ENCODE peak calls at places on chromosomes 13 and 19, in four cellular contexts. One of them, this sample, is unnamed.
A peak's percentile ranks its signal among the peaks of the same experiment; 100 is the strongest.

GRCh38 chr13:74097116-74097515 is 37.1 kb downstream of the KLF12 start:
- DNase-seq in progenitor cell of endocrine pancreas: no peak
- DNase-seq in WTC11: no peak
- DNase-seq in foreskin fibroblast: no peak
- DNase-seq in this sample: no peak

GRCh38 chr13:113664751-113665581 is 2.1 kb upstream of the GRK1 start:
- DNase-seq in WTC11: peak; percentile 8
- DNase-seq in progenitor cell of endocrine pancreas: no peak
- DNase-seq in foreskin fibroblast: no peak
- DNase-seq in this sample: peak; percentile 22

GRCh38 chr13:44298314-44298713 is 75.3 kb upstream of the SERP2 start:
- DNase-seq in WTC11: no peak
- DNase-seq in progenitor cell of endocrine pancreas: no peak
- DNase-seq in foreskin fibroblast: peak; percentile 39
- DNase-seq in this sample: no peak

GRCh38 chr19:28299649-28300048 is 913.3 kb downstream of the UQCRFS1 start:
- DNase-seq in foreskin fibroblast: no peak
- DNase-seq in WTC11: no peak
- DNase-seq in progenitor cell of endocrine pancreas: no peak
- DNase-seq in this sample: no peak

GRCh38 chr13:99339736-99340392 is 32.7 kb upstream of the GPR183 start:
- DNase-seq in WTC11: no peak
- DNase-seq in foreskin fibroblast: no peak
- DNase-seq in progenitor cell of endocrine pancreas: no peak
- DNase-seq in this sample: no peak

GRCh38 chr19:4064073-4064550 is 2.6 kb downstream of the ZBTB7A start:
- DNase-seq in foreskin fibroblast: no peak
- DNase-seq in WTC11: no peak
- DNase-seq in progenitor cell of endocrine pancreas: no peak
- DNase-seq in this sample: no peak

GRCh38 chr19:2072757-2073551 is 21.9 kb upstream of the MKNK2 start:
- DNase-seq in foreskin fibroblast: no peak
- DNase-seq in WTC11: no peak
- DNase-seq in progenitor cell of endocrine pancreas: no peak
- DNase-seq in this sample: no peak

GRCh38 chr19:41811036-41811435 is 14.6 kb downstream of the CEACAM3 start:
- DNase-seq in WTC11: no peak
- DNase-seq in foreskin fibroblast: no peak
- DNase-seq in progenitor cell of endocrine pancreas: no peak
- DNase-seq in this sample: no peak

GRCh38 chr19:7257148-7258041 is 36.8 kb downstream of the INSR start:
- DNase-seq in progenitor cell of endocrine pancreas: peak; percentile 11
- DNase-seq in WTC11: no peak
- DNase-seq in foreskin fibroblast: no peak
- DNase-seq in this sample: no peak

GRCh38 chr19:12769689-12770088 is 5.7 kb downstream of the HOOK2 start:
- DNase-seq in foreskin fibroblast: no peak
- DNase-seq in WTC11: peak; percentile 85
- DNase-seq in progenitor cell of endocrine pancreas: no peak
- DNase-seq in this sample: no peak

GRCh38 chr13:82867284-82867683 is 1015.0 kb downstream of the SLITRK1 start:
- DNase-seq in WTC11: no peak
- DNase-seq in foreskin fibroblast: no peak
- DNase-seq in progenitor cell of endocrine pancreas: no peak
- DNase-seq in this sample: no peak

GRCh38 chr19:31338069-31338767 is 11.0 kb downstream of the TSHZ3 start:
- DNase-seq in foreskin fibroblast: peak; percentile 39
- DNase-seq in progenitor cell of endocrine pancreas: peak; percentile 43
- DNase-seq in WTC11: peak; percentile 79
- DNase-seq in this sample: no peak

GRCh38 chr19:1265611-1266115 is 3.5 kb upstream of the CIRBP start:
- DNase-seq in progenitor cell of endocrine pancreas: no peak
- DNase-seq in foreskin fibroblast: peak; percentile 95
- DNase-seq in WTC11: no peak
- DNase-seq in this sample: peak; percentile 86

GRCh38 chr13:50393641-50394040 is 378.4 kb downstream of the KCNRG start:
- DNase-seq in WTC11: peak; percentile 66
- DNase-seq in progenitor cell of endocrine pancreas: no peak
- DNase-seq in foreskin fibroblast: peak; percentile 22
- DNase-seq in this sample: no peak

GRCh38 chr13:102846261-102847015 is 606 bp downstream of the ERCC5 start:
- DNase-seq in WTC11: peak; percentile 14
- DNase-seq in progenitor cell of endocrine pancreas: peak; percentile 16
- DNase-seq in foreskin fibroblast: no peak
- DNase-seq in this sample: no peak

GRCh38 chr19:49872245-49873148 is 4.7 kb downstream of the AKT1S1 start:
- DNase-seq in foreskin fibroblast: no peak
- DNase-seq in WTC11: no peak
- DNase-seq in progenitor cell of endocrine pancreas: no peak
- DNase-seq in this sample: no peak

GRCh38 chr19:52991484-52991883 is 22.2 kb upstream of the ERVV-1 start:
- DNase-seq in progenitor cell of endocrine pancreas: no peak
- DNase-seq in foreskin fibroblast: peak; percentile 71
- DNase-seq in WTC11: no peak
- DNase-seq in this sample: no peak

GRCh38 chr19:55341191-55342043 is 1.7 kb downstream of the KMT5C start:
- DNase-seq in WTC11: peak; percentile 83
- DNase-seq in foreskin fibroblast: peak; percentile 55
- DNase-seq in progenitor cell of endocrine pancreas: peak; percentile 72
- DNase-seq in this sample: peak; percentile 60

GRCh38 chr19:46369817-46370216 is 22.9 kb downstream of the PPP5C start:
- DNase-seq in WTC11: no peak
- DNase-seq in progenitor cell of endocrine pancreas: no peak
- DNase-seq in foreskin fibroblast: no peak
- DNase-seq in this sample: no peak

GRCh38 chr13:90015565-90016507 is 1331.7 kb upstream of the MIR17HG start:
- DNase-seq in foreskin fibroblast: no peak
- DNase-seq in WTC11: no peak
- DNase-seq in progenitor cell of endocrine pancreas: no peak
- DNase-seq in this sample: no peak

DNA sequence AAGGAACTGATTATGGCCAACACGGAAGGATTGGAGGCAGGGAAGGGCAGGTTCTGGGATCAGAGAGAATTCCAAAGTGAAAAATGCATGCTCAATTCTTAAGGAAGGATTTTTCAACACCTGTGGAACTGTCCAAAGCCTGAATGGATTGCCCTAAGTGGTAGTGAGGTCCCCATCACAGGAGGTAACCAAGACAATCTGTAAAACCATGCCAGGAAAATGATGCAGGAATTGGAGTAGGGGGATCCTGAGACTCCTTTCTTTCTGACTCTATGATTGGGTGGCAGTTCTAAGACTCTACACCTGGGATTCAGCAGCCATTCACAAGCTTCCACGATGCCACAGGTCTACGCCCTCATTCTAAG is 56.5 kb upstream of the ZNRF4 start:
- DNase-seq in progenitor cell of endocrine pancreas: no peak
- DNase-seq in foreskin fibroblast: no peak
- DNase-seq in WTC11: no peak
- DNase-seq in this sample: no peak
- TF ChIP-seq CTCF in progenitor cell of endocrine pancreas: no peak
- TF ChIP-seq CTCF in foreskin fibroblast: no peak
- TF ChIP-seq CTCF in WTC11: no peak
- TF ChIP-seq CTCF in this sample: no peak

GRCh38 chr19:5823579-5824281 is 15.8 kb downstream of the FUT6 start:
- DNase-seq in foreskin fibroblast: no peak
- DNase-seq in WTC11: peak; percentile 65
- DNase-seq in progenitor cell of endocrine pancreas: no peak
- DNase-seq in this sample: no peak
- TF ChIP-seq CTCF in foreskin fibroblast: no peak
- TF ChIP-seq CTCF in WTC11: no peak
- TF ChIP-seq CTCF in progenitor cell of endocrine pancreas: no peak
- TF ChIP-seq CTCF in this sample: no peak

DNA sequence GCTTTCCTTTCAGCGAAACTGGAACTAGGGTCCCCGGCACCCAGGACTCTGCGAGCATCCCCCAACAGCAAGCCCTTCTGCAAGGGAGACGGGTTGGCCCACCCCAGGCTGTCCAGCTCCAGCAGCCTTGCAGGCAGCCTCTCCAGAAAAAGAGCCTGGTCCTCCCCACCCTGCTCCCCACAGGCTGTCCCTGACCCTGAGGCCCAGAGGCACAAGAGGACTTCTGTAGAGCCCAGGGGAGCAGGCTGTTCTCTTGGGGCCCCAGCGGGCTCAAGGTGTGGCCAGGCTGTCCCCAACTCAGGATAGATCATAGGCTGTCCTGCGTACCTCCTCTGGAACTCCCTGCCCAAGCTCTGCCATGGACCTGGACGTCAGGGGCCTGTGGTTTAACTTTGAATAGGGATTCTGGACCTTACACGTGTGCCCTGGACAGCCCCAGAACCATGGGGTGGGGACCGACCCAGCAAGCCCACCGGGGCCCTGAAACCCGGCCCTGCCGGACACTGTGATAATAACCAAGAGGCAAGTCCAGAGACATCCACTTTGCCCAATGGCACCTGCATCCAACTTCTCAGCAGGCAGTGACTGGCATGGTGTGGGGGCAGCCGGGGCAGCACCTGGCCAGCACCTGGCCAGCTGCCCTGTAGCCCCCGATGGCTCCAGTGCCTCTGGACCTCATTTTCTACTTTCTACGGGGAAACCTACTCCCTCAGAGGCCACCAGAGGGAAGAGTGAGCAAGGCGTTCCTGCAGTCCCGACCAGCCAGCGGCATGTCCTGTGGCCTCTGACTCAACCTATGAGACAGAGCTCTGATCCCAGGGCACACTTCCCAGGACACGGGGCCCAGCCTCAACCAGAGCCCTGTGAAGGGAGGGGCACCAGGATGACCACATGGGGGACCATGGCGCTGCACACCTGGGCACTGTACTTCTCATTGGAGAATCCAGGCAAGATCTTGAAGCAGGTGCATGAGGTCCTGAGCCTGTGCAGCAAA is 50.9 kb upstream of the TPM4 start:
- DNase-seq in foreskin fibroblast: peak; percentile 82
- DNase-seq in WTC11: peak; percentile 67
- DNase-seq in progenitor cell of endocrine pancreas: no peak
- DNase-seq in this sample: no peak
- TF ChIP-seq CTCF in foreskin fibroblast: peak; percentile 64
- TF ChIP-seq CTCF in WTC11: peak; percentile 19
- TF ChIP-seq CTCF in progenitor cell of endocrine pancreas: peak; percentile 17
- TF ChIP-seq CTCF in this sample: no peak

GRCh38 chr13:26706381-26706780 is 54.2 kb downstream of the GPR12 start:
- DNase-seq in WTC11: no peak
- DNase-seq in progenitor cell of endocrine pancreas: no peak
- DNase-seq in foreskin fibroblast: no peak
- DNase-seq in this sample: no peak

GRCh38 chr13:26709461-26709860 is 51.1 kb downstream of the GPR12 start:
- DNase-seq in progenitor cell of endocrine pancreas: no peak
- DNase-seq in WTC11: no peak
- DNase-seq in foreskin fibroblast: no peak
- DNase-seq in this sample: no peak

GRCh38 chr13:26710166-26710565 is 50.4 kb downstream of the GPR12 start:
- DNase-seq in foreskin fibroblast: no peak
- DNase-seq in WTC11: no peak
- DNase-seq in progenitor cell of endocrine pancreas: no peak
- DNase-seq in this sample: no peak

GRCh38 chr13:26708007-26708297 is 52.6 kb downstream of the GPR12 start:
- DNase-seq in WTC11: no peak
- DNase-seq in foreskin fibroblast: no peak
- DNase-seq in progenitor cell of endocrine pancreas: no peak
- DNase-seq in this sample: no peak

GRCh38 chr13:26707122-26708006 is 53.2 kb downstream of the GPR12 start:
- DNase-seq in WTC11: peak; percentile 71
- DNase-seq in progenitor cell of endocrine pancreas: no peak
- DNase-seq in foreskin fibroblast: peak; percentile 20
- DNase-seq in this sample: peak; percentile 69
- TF ChIP-seq CTCF in WTC11: no peak
- TF ChIP-seq CTCF in progenitor cell of endocrine pancreas: peak; percentile 73
- TF ChIP-seq CTCF in foreskin fibroblast: peak; percentile 56
- TF ChIP-seq CTCF in this sample: peak; percentile 37

GRCh38 chr13:108220042-108220441 is 1.9 kb downstream of the ABHD13 start:
- DNase-seq in progenitor cell of endocrine pancreas: no peak
- DNase-seq in foreskin fibroblast: no peak
- DNase-seq in WTC11: no peak
- DNase-seq in this sample: no peak
- TF ChIP-seq CTCF in progenitor cell of endocrine pancreas: no peak
- TF ChIP-seq CTCF in foreskin fibroblast: no peak
- TF ChIP-seq CTCF in WTC11: no peak
- TF ChIP-seq CTCF in this sample: no peak

GRCh38 chr19:16423891-16424290 is 47.9 kb downstream of the EPS15L1 start:
- DNase-seq in foreskin fibroblast: no peak
- DNase-seq in progenitor cell of endocrine pancreas: no peak
- DNase-seq in WTC11: no peak
- DNase-seq in this sample: no peak
- TF ChIP-seq CTCF in foreskin fibroblast: no peak
- TF ChIP-seq CTCF in progenitor cell of endocrine pancreas: no peak
- TF ChIP-seq CTCF in WTC11: no peak
- TF ChIP-seq CTCF in this sample: no peak

GRCh38 chr19:29785955-29786589 is 25.7 kb upstream of the CCNE1 start:
- DNase-seq in progenitor cell of endocrine pancreas: no peak
- DNase-seq in foreskin fibroblast: no peak
- DNase-seq in WTC11: peak; percentile 65
- DNase-seq in this sample: no peak
- TF ChIP-seq CTCF in progenitor cell of endocrine pancreas: no peak
- TF ChIP-seq CTCF in foreskin fibroblast: no peak
- TF ChIP-seq CTCF in WTC11: no peak
- TF ChIP-seq CTCF in this sample: no peak

This sample was measured in dorsolateral prefrontal cortex.